ENCODE peak calls at places on chromosome 3, in ten cellular contexts. One of them, this sample, is unnamed.

GRCh38 chr3:27049792-27050191 is 319.4 kb downstream of the NEK10 start:
- DNase-seq in NCI-H2029 treated with DMSO at 0.1 percent for 48 hours: no peak
- DNase-seq in DMS153: no peak
- DNase-seq in amygdala: no peak
- DNase-seq in foreskin fibroblast: no peak
- DNase-seq in stimulated activated CD4-positive, alpha-beta T cell treated with anti-CD3 and anti-CD28 coated beads, Interleukin-15, amount 100 ng/mL, for 1 hour: no peak
- DNase-seq in NCI-H82: no peak
- DNase-seq in NCI-H1436: no peak
- DNase-seq in GM13977: no peak
- DNase-seq in progenitor cell of endocrine pancreas: no peak
- DNase-seq in this sample: no peak

GRCh38 chr3:64267774-64268604 is 42.7 kb upstream of the PRICKLE2 start:
- DNase-seq in NCI-H82: peak; percentile 83
- DNase-seq in NCI-H2029 treated with DMSO at 0.1 percent for 48 hours: no peak
- DNase-seq in DMS153: no peak
- DNase-seq in progenitor cell of endocrine pancreas: peak; percentile 45
- DNase-seq in foreskin fibroblast: peak; percentile 58
- DNase-seq in GM13977: no peak
- DNase-seq in NCI-H1436: no peak
- DNase-seq in stimulated activated CD4-positive, alpha-beta T cell treated with anti-CD3 and anti-CD28 coated beads, Interleukin-15, amount 100 ng/mL, for 1 hour: no peak
- DNase-seq in amygdala: peak; percentile 56
- DNase-seq in this sample: no peak

GRCh38 chr3:184590795-184591194 is 29.2 kb downstream of the EPHB3 start:
- DNase-seq in NCI-H1436: peak; percentile 47
- DNase-seq in amygdala: no peak
- DNase-seq in GM13977: no peak
- DNase-seq in progenitor cell of endocrine pancreas: no peak
- DNase-seq in NCI-H2029 treated with DMSO at 0.1 percent for 48 hours: no peak
- DNase-seq in stimulated activated CD4-positive, alpha-beta T cell treated with anti-CD3 and anti-CD28 coated beads, Interleukin-15, amount 100 ng/mL, for 1 hour: no peak
- DNase-seq in DMS153: no peak
- DNase-seq in NCI-H82: peak; percentile 64
- DNase-seq in foreskin fibroblast: no peak
- DNase-seq in this sample: no peak

GRCh38 chr3:34012102-34012461 is 213.7 kb downstream of the PDCD6IP start:
- DNase-seq in progenitor cell of endocrine pancreas: no peak
- DNase-seq in NCI-H1436: no peak
- DNase-seq in DMS153: peak; percentile 8
- DNase-seq in GM13977: no peak
- DNase-seq in NCI-H82: peak; percentile 86
- DNase-seq in NCI-H2029 treated with DMSO at 0.1 percent for 48 hours: no peak
- DNase-seq in foreskin fibroblast: peak; percentile 97
- DNase-seq in amygdala: no peak
- DNase-seq in stimulated activated CD4-positive, alpha-beta T cell treated with anti-CD3 and anti-CD28 coated beads, Interleukin-15, amount 100 ng/mL, for 1 hour: no peak
- DNase-seq in this sample: no peak

GRCh38 chr3:9846231-9846630 is 2.4 kb upstream of the RPUSD3 start:
- DNase-seq in NCI-H82: no peak
- DNase-seq in foreskin fibroblast: no peak
- DNase-seq in DMS153: no peak
- DNase-seq in stimulated activated CD4-positive, alpha-beta T cell treated with anti-CD3 and anti-CD28 coated beads, Interleukin-15, amount 100 ng/mL, for 1 hour: no peak
- DNase-seq in GM13977: no peak
- DNase-seq in amygdala: no peak
- DNase-seq in NCI-H1436: no peak
- DNase-seq in NCI-H2029 treated with DMSO at 0.1 percent for 48 hours: no peak
- DNase-seq in progenitor cell of endocrine pancreas: no peak
- DNase-seq in this sample: no peak

GRCh38 chr3:10333359-10333670 is 12.4 kb upstream of the SEC13 start:
- DNase-seq in GM13977: no peak
- DNase-seq in foreskin fibroblast: no peak
- DNase-seq in amygdala: no peak
- DNase-seq in NCI-H1436: no peak
- DNase-seq in DMS153: no peak
- DNase-seq in NCI-H2029 treated with DMSO at 0.1 percent for 48 hours: no peak
- DNase-seq in stimulated activated CD4-positive, alpha-beta T cell treated with anti-CD3 and anti-CD28 coated beads, Interleukin-15, amount 100 ng/mL, for 1 hour: no peak
- DNase-seq in progenitor cell of endocrine pancreas: no peak
- DNase-seq in NCI-H82: no peak
- DNase-seq in this sample: no peak

GRCh38 chr3:138081371-138082084 is 33.9 kb downstream of the DZIP1L start:
- DNase-seq in GM13977: no peak
- DNase-seq in foreskin fibroblast: peak; percentile 50
- DNase-seq in NCI-H2029 treated with DMSO at 0.1 percent for 48 hours: no peak
- DNase-seq in progenitor cell of endocrine pancreas: no peak
- DNase-seq in NCI-H1436: no peak
- DNase-seq in DMS153: no peak
- DNase-seq in NCI-H82: no peak
- DNase-seq in amygdala: no peak
- DNase-seq in stimulated activated CD4-positive, alpha-beta T cell treated with anti-CD3 and anti-CD28 coated beads, Interleukin-15, amount 100 ng/mL, for 1 hour: no peak
- DNase-seq in this sample: no peak

GRCh38 chr3:77309460-77309859 is 269.6 kb downstream of the ROBO2 start:
- DNase-seq in NCI-H1436: no peak
- DNase-seq in amygdala: no peak
- DNase-seq in NCI-H2029 treated with DMSO at 0.1 percent for 48 hours: no peak
- DNase-seq in DMS153: no peak
- DNase-seq in stimulated activated CD4-positive, alpha-beta T cell treated with anti-CD3 and anti-CD28 coated beads, Interleukin-15, amount 100 ng/mL, for 1 hour: no peak
- DNase-seq in progenitor cell of endocrine pancreas: no peak
- DNase-seq in foreskin fibroblast: no peak
- DNase-seq in NCI-H82: no peak
- DNase-seq in GM13977: no peak
- DNase-seq in this sample: no peak

GRCh38 chr3:16801698-16802097 is 83.1 kb upstream of the PLCL2 start:
- DNase-seq in progenitor cell of endocrine pancreas: no peak
- DNase-seq in NCI-H2029 treated with DMSO at 0.1 percent for 48 hours: no peak
- DNase-seq in stimulated activated CD4-positive, alpha-beta T cell treated with anti-CD3 and anti-CD28 coated beads, Interleukin-15, amount 100 ng/mL, for 1 hour: no peak
- DNase-seq in GM13977: no peak
- DNase-seq in foreskin fibroblast: peak; percentile 12
- DNase-seq in amygdala: no peak
- DNase-seq in NCI-H82: peak; percentile 91
- DNase-seq in DMS153: no peak
- DNase-seq in NCI-H1436: no peak
- DNase-seq in this sample: no peak

GRCh38 chr3:79937567-79937966 is 169.8 kb upstream of the ROBO1 start:
- DNase-seq in stimulated activated CD4-positive, alpha-beta T cell treated with anti-CD3 and anti-CD28 coated beads, Interleukin-15, amount 100 ng/mL, for 1 hour: no peak
- DNase-seq in NCI-H1436: no peak
- DNase-seq in GM13977: no peak
- DNase-seq in progenitor cell of endocrine pancreas: no peak
- DNase-seq in NCI-H82: no peak
- DNase-seq in amygdala: no peak
- DNase-seq in DMS153: no peak
- DNase-seq in NCI-H2029 treated with DMSO at 0.1 percent for 48 hours: no peak
- DNase-seq in foreskin fibroblast: no peak
- DNase-seq in this sample: no peak

GRCh38 chr3:43338295-43338694 is 52.0 kb downstream of the SNRK start:
- DNase-seq in stimulated activated CD4-positive, alpha-beta T cell treated with anti-CD3 and anti-CD28 coated beads, Interleukin-15, amount 100 ng/mL, for 1 hour: no peak
- DNase-seq in NCI-H82: no peak
- DNase-seq in GM13977: no peak
- DNase-seq in amygdala: no peak
- DNase-seq in NCI-H1436: no peak
- DNase-seq in foreskin fibroblast: no peak
- DNase-seq in progenitor cell of endocrine pancreas: no peak
- DNase-seq in DMS153: no peak
- DNase-seq in NCI-H2029 treated with DMSO at 0.1 percent for 48 hours: peak; percentile 12
- DNase-seq in this sample: no peak

GRCh38 chr3:150531775-150532174 is 14.5 kb downstream of the SERP1 start:
- DNase-seq in amygdala: no peak
- DNase-seq in NCI-H82: no peak
- DNase-seq in stimulated activated CD4-positive, alpha-beta T cell treated with anti-CD3 and anti-CD28 coated beads, Interleukin-15, amount 100 ng/mL, for 1 hour: no peak
- DNase-seq in DMS153: no peak
- DNase-seq in GM13977: no peak
- DNase-seq in NCI-H2029 treated with DMSO at 0.1 percent for 48 hours: no peak
- DNase-seq in progenitor cell of endocrine pancreas: no peak
- DNase-seq in foreskin fibroblast: no peak
- DNase-seq in NCI-H1436: no peak
- DNase-seq in this sample: no peak

GRCh38 chr3:101932326-101933108 is 83.2 kb downstream of the NFKBIZ start:
- DNase-seq in foreskin fibroblast: no peak
- DNase-seq in amygdala: no peak
- DNase-seq in NCI-H82: no peak
- DNase-seq in NCI-H1436: no peak
- DNase-seq in GM13977: no peak
- DNase-seq in progenitor cell of endocrine pancreas: no peak
- DNase-seq in DMS153: no peak
- DNase-seq in NCI-H2029 treated with DMSO at 0.1 percent for 48 hours: no peak
- DNase-seq in stimulated activated CD4-positive, alpha-beta T cell treated with anti-CD3 and anti-CD28 coated beads, Interleukin-15, amount 100 ng/mL, for 1 hour: no peak
- DNase-seq in this sample: no peak

GRCh38 chr3:58880182-58880581 is 169.6 kb downstream of the CFAP20DC start:
- DNase-seq in GM13977: peak; percentile 34
- DNase-seq in stimulated activated CD4-positive, alpha-beta T cell treated with anti-CD3 and anti-CD28 coated beads, Interleukin-15, amount 100 ng/mL, for 1 hour: no peak
- DNase-seq in DMS153: no peak
- DNase-seq in NCI-H82: no peak
- DNase-seq in foreskin fibroblast: peak; percentile 18
- DNase-seq in NCI-H2029 treated with DMSO at 0.1 percent for 48 hours: no peak
- DNase-seq in NCI-H1436: no peak
- DNase-seq in progenitor cell of endocrine pancreas: no peak
- DNase-seq in amygdala: no peak
- DNase-seq in this sample: no peak

GRCh38 chr3:170712798-170713197 is 126.9 kb upstream of the SLC7A14 start:
- DNase-seq in stimulated activated CD4-positive, alpha-beta T cell treated with anti-CD3 and anti-CD28 coated beads, Interleukin-15, amount 100 ng/mL, for 1 hour: no peak
- DNase-seq in foreskin fibroblast: no peak
- DNase-seq in NCI-H82: no peak
- DNase-seq in DMS153: no peak
- DNase-seq in GM13977: no peak
- DNase-seq in NCI-H2029 treated with DMSO at 0.1 percent for 48 hours: no peak
- DNase-seq in amygdala: no peak
- DNase-seq in progenitor cell of endocrine pancreas: no peak
- DNase-seq in NCI-H1436: no peak
- DNase-seq in this sample: no peak

GRCh38 chr3:121651684-121652083 is 9.0 kb downstream of the HCLS1 start:
- DNase-seq in NCI-H2029 treated with DMSO at 0.1 percent for 48 hours: peak; percentile 44
- DNase-seq in foreskin fibroblast: no peak
- DNase-seq in NCI-H1436: no peak
- DNase-seq in DMS153: peak; percentile 49
- DNase-seq in stimulated activated CD4-positive, alpha-beta T cell treated with anti-CD3 and anti-CD28 coated beads, Interleukin-15, amount 100 ng/mL, for 1 hour: no peak
- DNase-seq in NCI-H82: peak; percentile 16
- DNase-seq in GM13977: no peak
- DNase-seq in amygdala: no peak
- DNase-seq in progenitor cell of endocrine pancreas: no peak
- DNase-seq in this sample: no peak

GRCh38 chr3:192685801-192686200 is 41.5 kb downstream of the FGF12 start:
- DNase-seq in amygdala: no peak
- DNase-seq in NCI-H2029 treated with DMSO at 0.1 percent for 48 hours: no peak
- DNase-seq in foreskin fibroblast: no peak
- DNase-seq in GM13977: no peak
- DNase-seq in progenitor cell of endocrine pancreas: no peak
- DNase-seq in DMS153: no peak
- DNase-seq in NCI-H1436: no peak
- DNase-seq in NCI-H82: peak; percentile 8
- DNase-seq in stimulated activated CD4-positive, alpha-beta T cell treated with anti-CD3 and anti-CD28 coated beads, Interleukin-15, amount 100 ng/mL, for 1 hour: no peak
- DNase-seq in this sample: no peak

GRCh38 chr3:143973352-143974021 is 1.9 kb downstream of the DIPK2A start:
- DNase-seq in foreskin fibroblast: no peak
- DNase-seq in GM13977: no peak
- DNase-seq in NCI-H82: peak; percentile 88
- DNase-seq in amygdala: no peak
- DNase-seq in DMS153: no peak
- DNase-seq in progenitor cell of endocrine pancreas: no peak
- DNase-seq in NCI-H2029 treated with DMSO at 0.1 percent for 48 hours: no peak
- DNase-seq in stimulated activated CD4-positive, alpha-beta T cell treated with anti-CD3 and anti-CD28 coated beads, Interleukin-15, amount 100 ng/mL, for 1 hour: no peak
- DNase-seq in NCI-H1436: no peak
- DNase-seq in this sample: no peak

GRCh38 chr3:34419801-34420200 is 621.4 kb downstream of the PDCD6IP start:
- DNase-seq in NCI-H1436: no peak
- DNase-seq in foreskin fibroblast: no peak
- DNase-seq in GM13977: no peak
- DNase-seq in NCI-H82: no peak
- DNase-seq in progenitor cell of endocrine pancreas: peak; percentile 13
- DNase-seq in DMS153: no peak
- DNase-seq in stimulated activated CD4-positive, alpha-beta T cell treated with anti-CD3 and anti-CD28 coated beads, Interleukin-15, amount 100 ng/mL, for 1 hour: no peak
- DNase-seq in amygdala: no peak
- DNase-seq in NCI-H2029 treated with DMSO at 0.1 percent for 48 hours: no peak
- DNase-seq in this sample: no peak

GRCh38 chr3:49724586-49724985 is 835 bp upstream of the GMPPB start:
- DNase-seq in progenitor cell of endocrine pancreas: no peak
- DNase-seq in amygdala: no peak
- DNase-seq in GM13977: peak; percentile 61
- DNase-seq in NCI-H82: peak; percentile 37
- DNase-seq in DMS153: no peak
- DNase-seq in stimulated activated CD4-positive, alpha-beta T cell treated with anti-CD3 and anti-CD28 coated beads, Interleukin-15, amount 100 ng/mL, for 1 hour: no peak
- DNase-seq in NCI-H1436: no peak
- DNase-seq in foreskin fibroblast: no peak
- DNase-seq in NCI-H2029 treated with DMSO at 0.1 percent for 48 hours: no peak
- DNase-seq in this sample: no peak

GRCh38 chr3:14802332-14802731 is 16.4 kb upstream of the FGD5 start:
- DNase-seq in GM13977: no peak
- DNase-seq in DMS153: no peak
- DNase-seq in amygdala: no peak
- DNase-seq in foreskin fibroblast: no peak
- DNase-seq in stimulated activated CD4-positive, alpha-beta T cell treated with anti-CD3 and anti-CD28 coated beads, Interleukin-15, amount 100 ng/mL, for 1 hour: no peak
- DNase-seq in NCI-H1436: no peak
- DNase-seq in NCI-H82: no peak
- DNase-seq in progenitor cell of endocrine pancreas: no peak
- DNase-seq in NCI-H2029 treated with DMSO at 0.1 percent for 48 hours: no peak
- DNase-seq in this sample: no peak